ENCODE peak calls at places on chromosomes 4 and X, in seven cellular contexts. N is heart right ventricle, K is prostate gland, Z is psoas muscle, R is mammary epithelial cell, F is neuronal stem cell, I is GM06990. G is an unnamed sample.
A peak's percentile ranks its signal among the peaks of the same experiment; 100 is the strongest.

GRCh38 chr4:7960790-7961655 is 21.4 kb upstream of the AFAP1 start:
- DNase-seq in N (no peak), K (peak; percentile 84), Z (no peak), R (peak; percentile 98), F (no peak), I (no peak), G (no peak)

GRCh38 chr4:147408189-147408588 is 72.7 kb upstream of the EDNRA start:
- DNase-seq in N (no peak), K (no peak), Z (no peak), R (no peak), F (no peak), I (no peak), G (no peak)

GRCh38 chr4:102036619-102037376 is 246.3 kb downstream of the BANK1 start:
- DNase-seq in N (no peak), K (peak; percentile 7), Z (no peak), R (no peak), F (no peak), I (no peak), G (no peak)

GRCh38 chr4:75633846-75634245 is 3.5 kb upstream of the CDKL2 start:
- DNase-seq in N (no peak), K (no peak), Z (no peak), R (peak; percentile 81), F (no peak), I (no peak), G (no peak)

GRCh38 chrX:124555036-124555595 is 208.8 kb downstream of the SH2D1A start:
- DNase-seq in N (no peak), K (no peak), Z (no peak), R (peak; percentile 91), F (no peak), I (no peak), G (no peak)

GRCh38 chr4:140163029-140163810 is 9.2 kb upstream of the MAML3 start:
- DNase-seq in N (peak; percentile 16), K (no peak), Z (peak; percentile 16), R (peak; percentile 29), F (no peak), I (no peak), G (no peak)

GRCh38 chr4:77465271-77465670 is 140.3 kb upstream of the CXCL13 start:
- DNase-seq in N (no peak), K (peak; percentile 29), Z (no peak), R (peak; percentile 28), F (no peak), I (no peak), G (peak; percentile 24)

GRCh38 chr4:152485726-152486276 is 50.1 kb downstream of the FBXW7 start:
- DNase-seq in N (no peak), K (no peak), Z (no peak), R (peak; percentile 83), F (no peak), I (peak; percentile 63), G (peak; percentile 22)

GRCh38 chr4:10106421-10107039 is 10.1 kb downstream of the WDR1 start:
- DNase-seq in N (peak; percentile 65), K (peak; percentile 68), Z (peak; percentile 80), R (peak; percentile 98), F (no peak), I (no peak), G (peak; percentile 58)

GRCh38 chr4:120056249-120056648 is 10.4 kb downstream of the MAD2L1 start:
- DNase-seq in N (no peak), K (no peak), Z (no peak), R (no peak), F (no peak), I (no peak), G (no peak)

GRCh38 chrX:19593684-19594083 is 78.4 kb upstream of the MAP3K15 start:
- DNase-seq in N (peak; percentile 25), K (no peak), Z (no peak), R (no peak), F (no peak), I (no peak), G (no peak)

GRCh38 chrX:23907496-23908218 is at the start of the genes APOO and CXorf58:
- DNase-seq in N (peak; percentile 89), K (peak; percentile 87), Z (peak; percentile 90), R (peak; percentile 90), F (peak; percentile 80), I (peak; percentile 97), G (peak; percentile 88)

GRCh38 chr4:109631709-109632108 is 71.5 kb downstream of the CASP6 start:
- DNase-seq in N (peak; percentile 8), K (no peak), Z (no peak), R (no peak), F (no peak), I (no peak), G (peak; percentile 27)

GRCh38 chrX:43446752-43447151 is 209.3 kb upstream of the MAOA start:
- DNase-seq in N (no peak), K (no peak), Z (no peak), R (no peak), F (no peak), I (no peak), G (no peak)

GRCh38 chr4:20287246-20287645 is 35.5 kb downstream of the SLIT2 start:
- DNase-seq in N (no peak), K (no peak), Z (no peak), R (no peak), F (no peak), I (no peak), G (no peak)

GRCh38 chrX:97109730-97110129 is 226.0 kb downstream of the RPA4 start:
- DNase-seq in N (no peak), K (no peak), Z (no peak), R (no peak), F (no peak), I (no peak), G (no peak)

GRCh38 chrX:56066016-56066415 is 166.1 kb upstream of the KLF8 start:
- DNase-seq in N (no peak), K (no peak), Z (no peak), R (no peak), F (no peak), I (peak; percentile 26), G (no peak)

GRCh38 chr4:169730564-169730963 is 27.2 kb downstream of the HPF1 start:
- DNase-seq in N (no peak), K (no peak), Z (no peak), R (no peak), F (no peak), I (no peak), G (no peak)

GRCh38 chr4:153943738-153944415 is 155.0 kb upstream of the SFRP2 start:
- DNase-seq in N (no peak), K (no peak), Z (no peak), R (no peak), F (no peak), I (no peak), G (no peak)

GRCh38 chr4:93334003-93334402 is 494.6 kb upstream of the ATOH1 start:
- DNase-seq in N (no peak), K (no peak), Z (no peak), R (no peak), F (no peak), I (no peak), G (no peak)

GRCh38 chr4:118772149-118773081 is 63.5 kb downstream of the SEC24D start:
- DNase-seq in N (no peak), K (no peak), Z (no peak), R (peak; percentile 30), F (peak; percentile 18), I (peak; percentile 3), G (no peak)

GRCh38 chrX:135304741-135305140 is 4.5 kb upstream of the ETDC start:
- DNase-seq in N (no peak), K (no peak), Z (no peak), R (no peak), F (no peak), I (no peak), G (no peak)

GRCh38 chr4:24570574-24571236 is 13.6 kb downstream of the DHX15 start:
- DNase-seq in N (no peak), K (no peak), Z (no peak), R (no peak), F (no peak), I (no peak), G (no peak)
- H3K36me3 ChIP-seq in N (peaks cover 93% of the 10 kb centered on the region), K (no peaks in the 10 kb centered on the region), Z (peaks cover 58% of the 10 kb centered on the region), R (peaks cover 49% of the 10 kb centered on the region), F (peaks cover 97% of the 10 kb centered on the region), I (peaks cover 7% of the 10 kb centered on the region), G (peaks cover 4% of the 10 kb centered on the region)

DNA sequence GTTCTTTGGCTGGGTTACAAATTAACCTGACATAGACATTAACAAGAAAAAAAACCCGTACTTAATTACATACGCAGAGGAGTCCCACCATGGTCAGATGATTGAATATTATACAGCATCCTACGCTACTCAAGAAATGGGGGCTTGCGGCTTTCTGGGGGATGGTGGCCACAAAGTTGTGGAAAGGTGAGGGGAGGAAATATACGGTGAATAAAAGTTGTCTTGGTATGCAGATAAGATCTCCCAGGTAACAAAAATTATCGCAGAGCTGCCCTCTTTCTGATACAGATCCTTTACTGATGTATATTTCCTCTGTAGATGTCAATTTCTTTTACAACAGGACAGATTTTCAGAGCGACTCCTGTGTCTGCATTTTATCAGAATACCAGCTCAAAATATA is 890 bp downstream of the DCAF16 start:
- DNase-seq in N (no peak), K (no peak), Z (no peak), R (no peak), F (no peak), I (no peak), G (no peak)
- H3K36me3 ChIP-seq in N (peaks cover 7% of the 10 kb centered on the region), K (no peaks in the 10 kb centered on the region), Z (peaks cover 3% of the 10 kb centered on the region), R (peaks cover 4% of the 10 kb centered on the region), F (peaks cover 73% of the 10 kb centered on the region), I (peaks cover 2% of the 10 kb centered on the region), G (no peaks in the 10 kb centered on the region)

DNA sequence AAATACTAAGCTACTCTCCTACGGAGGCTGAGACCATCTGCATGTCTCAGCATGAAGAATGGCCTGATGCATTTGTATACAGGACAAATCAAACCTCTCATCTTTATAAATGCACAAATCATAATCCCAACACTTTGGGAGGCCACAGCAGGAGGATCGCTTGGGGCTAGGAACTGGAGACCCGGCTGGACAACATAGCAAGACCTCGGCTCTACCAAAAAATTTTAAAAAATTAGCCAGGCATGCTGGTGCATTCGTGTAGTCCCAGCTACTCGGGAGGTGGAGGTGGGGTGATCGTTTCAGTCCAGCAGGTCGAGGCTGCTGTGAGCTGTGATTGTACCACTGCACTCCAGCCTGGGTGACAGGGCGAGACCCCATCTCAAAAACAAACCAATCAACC is 262.8 kb downstream of the DHRSX start:
- DNase-seq in N (no peak), K (no peak), Z (no peak), R (no peak), F (no peak), I (no peak), G (no peak)
- H3K36me3 ChIP-seq in N (peaks cover 38% of the 10 kb centered on the region), K (no peaks in the 10 kb centered on the region), Z (peaks cover 3% of the 10 kb centered on the region), R (no peaks in the 10 kb centered on the region), F (peaks cover 12% of the 10 kb centered on the region), I (peaks cover 1% of the 10 kb centered on the region), G (no peaks in the 10 kb centered on the region)

DNA sequence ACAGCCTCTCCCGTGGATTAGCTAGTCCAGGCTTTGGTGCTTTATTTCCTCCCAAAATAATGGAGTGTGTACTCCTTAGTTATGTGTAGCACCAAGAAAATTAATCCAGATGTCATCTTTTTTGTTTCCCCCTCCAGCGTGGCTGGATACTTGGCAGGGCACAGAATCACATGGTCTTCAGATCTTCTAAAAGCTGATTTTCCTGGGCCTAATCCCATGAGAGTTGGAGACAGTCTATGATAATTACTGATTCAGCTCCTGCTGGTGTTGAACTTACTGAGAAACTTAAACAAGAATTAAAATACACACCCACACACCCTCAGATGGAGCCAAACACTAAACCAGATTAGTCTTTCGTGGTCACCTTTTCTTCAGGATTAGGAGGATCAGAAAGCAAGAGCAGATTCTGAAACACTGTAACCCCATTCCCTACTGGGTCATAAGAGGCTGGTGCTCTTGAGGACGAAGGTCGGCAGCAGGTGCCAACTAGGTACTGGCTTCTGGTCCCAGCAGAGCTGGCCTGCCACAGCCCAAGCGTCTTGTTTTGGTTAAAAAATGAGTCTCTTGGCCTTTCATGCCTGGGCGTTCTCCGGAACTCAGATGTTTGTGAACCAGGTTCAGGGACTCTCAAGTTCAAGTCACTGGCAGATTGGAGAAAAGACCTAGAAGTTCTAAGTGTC is 23.3 kb upstream of the NAP1L5 start:
- DNase-seq in N (no peak), K (no peak), Z (no peak), R (no peak), F (no peak), I (no peak), G (no peak)
- H3K36me3 ChIP-seq in N (peaks cover 74% of the 10 kb centered on the region), K (no peaks in the 10 kb centered on the region), Z (peaks cover 41% of the 10 kb centered on the region), R (peaks cover 2% of the 10 kb centered on the region), F (peaks cover 6% of the 10 kb centered on the region), I (no peaks in the 10 kb centered on the region), G (no peaks in the 10 kb centered on the region)

GRCh38 chr4:73244941-73245601 is 13.5 kb downstream of the ANKRD17 start:
- DNase-seq in N (no peak), K (no peak), Z (no peak), R (no peak), F (no peak), I (no peak), G (no peak)
- H3K36me3 ChIP-seq in N (no peaks in the 10 kb centered on the region), K (no peaks in the 10 kb centered on the region), Z (no peaks in the 10 kb centered on the region), R (no peaks in the 10 kb centered on the region), F (peaks cover 72% of the 10 kb centered on the region), I (no peaks in the 10 kb centered on the region), G (no peaks in the 10 kb centered on the region)